ENCODE peak calls at places on chromosomes 13 and 19, in five cellular contexts. F, T, W, J and H are unnamed samples.

GRCh38 chr13:29435125-29435911 is 160.2 kb downstream of the SLC7A1 start:
- DNase-seq in W (peak), J (peak), F (no peak), T (peak), H (no peak)

GRCh38 chr13:97627566-97627965 is 193.6 kb downstream of the RAP2A start:
- DNase-seq in T (peak), J (peak), W (peak), F (no peak), H (no peak)

GRCh38 chr19:38617764-38618589 is at the start of gene MAP4K1:
- DNase-seq in J (no peak), F (peak), T (no peak), W (no peak), H (no peak)

GRCh38 chr19:28429356-28429755 is 783.6 kb downstream of the UQCRFS1 start:
- DNase-seq in J (no peak), F (no peak), T (no peak), W (no peak), H (no peak)

GRCh38 chr19:50896591-50897190 is 14.5 kb downstream of the KLK4 start:
- DNase-seq in F (no peak), J (peak), W (no peak), T (peak), H (no peak)

GRCh38 chr19:45884682-45885555 is 1.0 kb downstream of the IRF2BP1 start:
- DNase-seq in F (no peak), W (no peak), T (peak), J (no peak), H (no peak)

GRCh38 chr19:46296722-46297431 is at the start of gene HIF3A:
- DNase-seq in F (no peak), J (peak), W (peak), T (peak), H (no peak)

GRCh38 chr13:21234537-21234936 is 58.1 kb downstream of the MRPL57 start:
- DNase-seq in T (peak), J (no peak), F (no peak), W (no peak), H (no peak)

GRCh38 chr19:14505488-14506239 is 9.7 kb upstream of the GIPC1 start:
- DNase-seq in J (peak), W (no peak), T (peak), F (peak), H (peak)

GRCh38 chr19:55350620-55351315 is 3.8 kb downstream of the COX6B2 start:
- DNase-seq in F (no peak), J (no peak), W (no peak), T (no peak), H (no peak)

GRCh38 chr19:6239401-6239844 is 40.4 kb downstream of the MLLT1 start:
- DNase-seq in J (peak), W (no peak), F (no peak), T (no peak), H (no peak)

GRCh38 chr13:78299832-78300623 is 303.3 kb downstream of the POU4F1 start:
- DNase-seq in W (no peak), J (no peak), T (no peak), F (no peak), H (no peak)

GRCh38 chr13:18996627-18997051 is 185.0 kb downstream of the TUBA3C start:
- DNase-seq in F (no peak), T (no peak), J (no peak), W (no peak), H (no peak)

GRCh38 chr13:106507560-106508274 is 27.7 kb downstream of the EFNB2 start:
- DNase-seq in J (peak), T (peak), F (no peak), W (no peak), H (no peak)

GRCh38 chr13:40328091-40328490 is 338.4 kb downstream of the FOXO1 start:
- DNase-seq in W (no peak), J (no peak), F (no peak), T (no peak), H (no peak)

GRCh38 chr19:39413269-39413902 is 917 bp downstream of the PLEKHG2 start:
- DNase-seq in J (peak), F (no peak), T (peak), W (no peak), H (peak)

GRCh38 chr19:46860846-46861690 is at the start of gene ARHGAP35:
- DNase-seq in W (no peak), F (peak), J (no peak), T (peak), H (peak)

GRCh38 chr13:45040626-45041025 is 51.3 kb downstream of the GPALPP1 start:
- DNase-seq in W (no peak), T (no peak), F (no peak), J (no peak), H (no peak)

GRCh38 chr19:13117176-13117771 is 734 bp upstream of the TRMT1 start:
- DNase-seq in T (no peak), J (no peak), W (no peak), F (no peak), H (no peak)

GRCh38 chr19:10780368-10780767 is 55.6 kb downstream of the TMED1 start:
- DNase-seq in T (peak), W (peak), F (no peak), J (peak), H (no peak)